ENCODE peak calls at places on chromosomes 3 and 15, in five cellular contexts. S is esophagus muscularis mucosa, E is fibroblast of lung, N is GM23248, J is ovary. A is an unnamed sample.

GRCh38 chr15:95591886-95592285 is 738.6 kb upstream of the NR2F2 start:
- DNase-seq in E (no peak), J (no peak), S (no peak), N (no peak), A (no peak)

GRCh38 chr3:148950806-148951205 is 40.5 kb upstream of the GYG1 start:
- DNase-seq in N (peak), J (no peak), S (no peak), E (peak), A (no peak)

GRCh38 chr3:10359761-10360161 is 38.8 kb upstream of the SEC13 start:
- DNase-seq in S (no peak), N (no peak), E (no peak), J (no peak), A (no peak)

GRCh38 chr3:148856404-148856803 is 8.7 kb upstream of the CPA3 start:
- DNase-seq in J (no peak), N (no peak), S (no peak), E (peak), A (no peak)

GRCh38 chr15:77568960-77569646 is 63.6 kb downstream of the LINGO1 start:
- DNase-seq in N (no peak), E (peak), S (no peak), J (peak), A (peak)

GRCh38 chr15:28051920-28052633 is 47.0 kb downstream of the OCA2 start:
- DNase-seq in J (no peak), S (peak), N (no peak), E (no peak), A (no peak)

GRCh38 chr15:50764331-50765201 is 940 bp downstream of the SPPL2A start:
- DNase-seq in S (no peak), E (peak), J (no peak), N (peak), A (no peak)

GRCh38 chr15:78193731-78194567 is 40.4 kb downstream of the ACSBG1 start:
- DNase-seq in E (no peak), N (no peak), J (no peak), S (no peak), A (no peak)

GRCh38 chr15:64665179-64665578 is 110.2 kb downstream of the RBPMS2 start:
- DNase-seq in E (no peak), S (no peak), N (no peak), J (no peak), A (no peak)

GRCh38 chr3:173552526-173552925 is 155.0 kb downstream of the NLGN1 start:
- DNase-seq in J (no peak), E (peak), S (no peak), N (peak), A (no peak)

GRCh38 chr3:187843654-187844053 is 98.4 kb upstream of the BCL6 start:
- DNase-seq in J (no peak), S (peak), N (no peak), E (no peak), A (no peak)

GRCh38 chr3:187849255-187849654 is 104.0 kb upstream of the BCL6 start:
- DNase-seq in E (no peak), J (no peak), S (peak), N (no peak), A (no peak)

GRCh38 chr3:187844708-187845107 is 99.4 kb upstream of the BCL6 start:
- DNase-seq in J (no peak), N (no peak), S (peak), E (no peak), A (no peak)

GRCh38 chr3:187848396-187848795 is 103.1 kb upstream of the BCL6 start:
- DNase-seq in N (peak), S (no peak), J (no peak), E (no peak), A (no peak)

DNA sequence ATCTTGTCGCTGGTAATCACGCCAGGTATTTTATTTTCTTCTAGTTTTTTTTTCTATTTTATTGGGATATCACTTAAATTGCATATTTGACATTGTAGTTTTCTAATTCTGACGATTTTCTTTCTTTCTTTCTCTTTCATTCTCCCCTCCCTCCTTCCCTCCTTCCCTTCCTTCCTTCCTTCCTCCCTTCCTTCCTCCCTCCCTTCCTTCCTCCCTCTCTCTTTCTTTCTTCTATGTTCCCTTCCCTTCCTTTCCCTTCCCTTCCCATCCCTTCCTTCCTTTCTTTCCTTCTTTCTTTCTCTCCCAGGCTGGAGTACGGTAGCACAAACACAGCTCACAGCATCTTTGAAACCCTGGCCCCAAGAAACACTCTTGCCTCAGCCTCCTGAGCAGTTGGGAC is 100.6 kb upstream of the BCL6 start:
- DNase-seq in E (no peak), S (no peak), N (no peak), J (no peak), A (no peak)
- H3K4me3 ChIP-seq in E (no peak), S (no peak), N (no peak), J (no peak), A (no peak)

GRCh38 chr3:185916042-185916833 is 21.6 kb downstream of the TRA2B start:
- DNase-seq in E (no peak), S (no peak), J (no peak), N (no peak), A (no peak)

GRCh38 chr3:185915642-185916041 is 22.2 kb downstream of the TRA2B start:
- DNase-seq in S (no peak), E (no peak), J (no peak), N (no peak), A (no peak)

GRCh38 chr3:185912929-185913901 is 24.6 kb downstream of the TRA2B start:
- DNase-seq in S (no peak), J (no peak), E (no peak), N (no peak), A (no peak)

GRCh38 chr3:185914911-185915629 is 22.7 kb downstream of the TRA2B start:
- DNase-seq in S (no peak), N (no peak), J (no peak), E (no peak), A (no peak)

GRCh38 chr3:185912512-185912911 is 25.3 kb downstream of the TRA2B start:
- DNase-seq in J (no peak), S (no peak), N (no peak), E (no peak), A (no peak)
- H3K27ac ChIP-seq in J (no peak), S (no peak), N (no peak), E (no peak), A (no peak)

DNA sequence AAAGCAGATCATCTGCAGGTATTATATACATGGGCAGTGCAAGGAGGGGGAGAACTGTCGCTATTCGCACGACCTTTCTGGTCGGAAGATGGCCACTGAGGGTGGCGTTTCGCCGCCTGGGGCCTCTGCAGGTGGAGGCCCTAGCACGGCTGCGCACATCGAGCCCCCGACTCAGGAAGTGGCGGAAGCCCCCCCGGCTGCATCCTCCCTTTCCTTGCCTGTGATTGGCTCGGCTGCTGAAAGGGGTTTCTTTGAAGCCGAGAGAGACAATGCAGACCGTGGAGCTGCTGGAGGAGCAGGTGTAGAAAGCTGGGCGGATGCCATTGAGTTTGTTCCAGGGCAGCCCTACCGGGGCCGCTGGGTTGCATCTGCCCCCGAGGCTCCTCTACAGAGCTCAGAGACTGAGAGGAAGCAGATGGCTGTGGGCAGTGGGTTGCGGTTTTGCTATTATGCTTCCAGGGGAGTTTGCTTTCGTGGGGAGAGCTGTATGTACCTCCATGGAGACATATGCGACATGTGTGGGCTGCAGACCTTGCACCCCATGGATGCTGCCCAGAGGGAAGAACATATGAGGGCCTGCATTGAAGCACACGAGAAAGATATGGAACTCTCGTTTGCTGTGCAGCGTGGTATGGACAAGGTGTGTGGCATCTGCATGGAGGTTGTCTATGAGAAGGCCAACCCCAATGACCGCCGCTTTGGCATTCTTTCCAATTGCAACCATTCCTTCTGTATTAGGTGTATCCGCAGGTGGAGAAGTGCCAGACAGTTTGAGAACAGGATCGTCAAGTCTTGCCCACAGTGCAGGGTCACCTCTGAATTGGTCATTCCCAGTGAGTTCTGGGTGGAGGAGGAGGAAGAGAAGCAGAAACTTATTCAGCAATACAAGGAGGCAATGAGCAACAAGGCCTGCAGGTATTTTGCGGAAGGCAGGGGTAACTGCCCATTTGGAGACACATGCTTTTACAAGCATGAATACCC is 886 bp downstream of the MKRN3 start:
- DNase-seq in N (no peak), E (peak), S (no peak), J (peak), A (no peak)
- H3K4me3 ChIP-seq in N (peak), E (peak), S (peak), J (peak), A (peak)

GRCh38 chr3:128879125-128879969 is at the start of gene ACAD9:
- DNase-seq in J (peak), S (peak), N (peak), E (peak), A (peak)

GRCh38 chr3:128878556-128879124 is 780 bp upstream of the ACAD9 start:
- DNase-seq in J (peak), N (peak), E (peak), S (no peak), A (peak)

GRCh38 chr3:128879991-128880390 is 571 bp downstream of the ACAD9 start:
- DNase-seq in S (no peak), J (peak), E (no peak), N (no peak), A (no peak)

GRCh38 chr3:128882709-128883108 is 3.3 kb downstream of the ACAD9 start:
- DNase-seq in J (no peak), S (no peak), E (no peak), N (no peak), A (no peak)

DNA sequence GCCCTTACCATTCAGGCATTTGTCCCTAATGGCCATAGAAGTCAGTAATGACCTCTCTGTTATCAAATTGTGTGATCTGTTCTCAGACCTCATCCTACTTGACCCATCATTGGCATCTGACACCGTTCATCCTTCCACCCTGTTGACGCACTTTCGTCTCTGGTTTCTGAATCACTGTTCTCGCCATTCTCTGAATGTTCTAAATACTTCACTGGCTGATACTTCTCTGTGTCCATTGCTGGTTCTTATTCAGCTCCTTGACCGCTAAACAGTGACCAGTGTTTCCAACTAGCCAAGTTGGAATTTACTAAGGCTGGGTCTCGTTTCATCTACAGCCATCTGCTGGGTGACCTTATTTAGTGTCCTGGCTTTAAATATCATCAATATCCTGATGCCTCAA is 2.2 kb downstream of the ACAD9 start:
- DNase-seq in E (no peak), J (no peak), N (no peak), S (no peak), A (no peak)
- H3K27ac ChIP-seq in E (no peak), J (no peak), N (no peak), S (no peak), A (no peak)

DNA sequence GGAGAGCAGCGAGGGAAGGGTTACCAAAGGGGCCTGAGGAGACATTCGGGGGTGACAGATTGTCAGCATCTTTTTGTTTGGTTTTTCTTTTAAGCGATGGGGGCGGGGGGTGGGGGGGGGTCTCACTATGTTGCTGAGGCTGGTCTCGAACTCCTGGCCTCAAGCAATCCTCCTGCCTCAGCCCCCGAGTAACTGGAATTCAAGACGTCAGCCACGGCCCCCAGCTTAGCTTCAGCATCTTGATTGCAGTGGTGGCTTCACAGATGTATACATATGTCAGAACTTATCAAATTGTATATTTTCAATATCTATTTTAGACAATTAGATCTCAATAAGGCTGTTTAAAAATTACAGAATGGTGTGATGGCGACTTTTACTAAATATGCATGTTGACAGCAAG is 30.9 kb downstream of the ZDHHC19 start:
- DNase-seq in J (no peak), S (no peak), E (no peak), N (no peak), A (no peak)
- H3K4me3 ChIP-seq in J (no peak), S (no peak), E (no peak), N (no peak), A (no peak)

GRCh38 chr3:185149591-185149990 is 3.3 kb downstream of the C3orf70 start:
- DNase-seq in N (no peak), J (no peak), S (no peak), E (no peak), A (no peak)
- H3K27ac ChIP-seq in N (no peak), J (no peak), S (peak), E (no peak), A (no peak)

GRCh38 chr3:31880482-31881078 is 100.5 kb downstream of the OSBPL10 start:
- DNase-seq in N (no peak), J (no peak), S (no peak), E (no peak), A (no peak)
- H3K4me3 ChIP-seq in N (no peak), J (no peak), S (no peak), E (no peak), A (no peak)

GRCh38 chr15:62592920-62593319 is 427.8 kb upstream of the C2CD4B start:
- DNase-seq in N (no peak), J (no peak), E (no peak), S (no peak), A (no peak)
- H3K27ac ChIP-seq in N (no peak), J (no peak), E (no peak), S (no peak), A (no peak)

GRCh38 chr15:37103475-37104071 is 3.2 kb upstream of the MEIS2 start:
- DNase-seq in N (no peak), S (no peak), E (no peak), J (peak), A (no peak)

GRCh38 chr15:37104413-37105392 is 4.4 kb upstream of the MEIS2 start:
- DNase-seq in N (no peak), S (no peak), E (no peak), J (no peak), A (no peak)

GRCh38 chr15:37101634-37102314 is 1.4 kb upstream of the MEIS2 start:
- DNase-seq in E (peak), J (peak), N (peak), S (no peak), A (peak)

GRCh38 chr15:37100109-37100873 is at the start of gene MEIS2:
- DNase-seq in N (peak), E (peak), J (peak), S (peak), A (peak)

DNA sequence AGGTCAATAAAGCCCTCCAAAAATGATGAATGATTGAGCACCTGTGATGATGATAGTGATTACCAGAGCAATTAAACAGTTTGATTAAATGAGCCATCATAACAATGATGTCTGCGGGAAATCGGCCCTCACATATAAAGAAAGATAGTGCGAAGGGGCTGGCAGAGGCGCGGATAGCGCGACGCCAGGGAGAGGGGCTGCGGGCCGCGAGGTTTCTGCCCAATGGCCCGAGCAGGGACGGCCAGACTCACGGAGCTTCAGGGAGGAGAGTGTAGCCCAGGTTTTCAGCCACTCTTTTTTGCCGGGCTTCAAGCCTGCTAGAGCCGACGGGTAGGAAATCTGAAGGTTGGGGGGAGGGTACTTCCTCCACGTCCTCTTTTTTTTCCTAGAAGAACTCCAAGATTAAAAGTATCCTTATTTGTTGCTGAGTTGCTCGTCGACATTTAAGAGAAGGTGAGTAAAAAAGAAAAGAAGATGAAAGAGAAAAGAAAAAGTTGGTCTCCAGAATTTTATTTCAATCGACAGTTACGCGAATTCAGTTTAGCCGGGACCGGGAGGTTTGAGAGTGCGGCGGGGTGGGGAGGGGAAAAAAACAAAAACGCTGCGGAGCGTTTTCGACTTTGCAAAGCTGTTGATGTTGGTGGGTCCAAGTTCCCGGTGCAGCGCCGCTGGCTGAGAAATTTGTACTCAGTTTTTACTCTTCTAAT is 2.1 kb upstream of the MEIS2 start:
- DNase-seq in J (peak), S (no peak), N (peak), E (peak), A (no peak)
- H3K4me3 ChIP-seq in J (peak), S (peak), N (peak), E (peak), A (peak)